ENCODE peak calls at places on chromosomes 5 and 9, in seven cellular contexts. J is A549, K is IMR-90, G is H54, Y is tibial nerve, F is uterus, X is sigmoid colon. L is an unnamed sample.

GRCh38 chr5:54234304-54234938 is 76.0 kb downstream of the ARL15 start:
- DNase-seq in J (peak), K (peak), G (no peak), Y (no peak), F (no peak), X (no peak), L (no peak)

GRCh38 chr5:141528401-141528984 is 39.6 kb downstream of the PCDHGC5 start:
- DNase-seq in J (no peak), K (peak), G (no peak), Y (peak), F (peak), X (peak), L (no peak)

GRCh38 chr9:110178281-110178680 is 29.7 kb downstream of the C9orf152 start:
- DNase-seq in J (no peak), K (no peak), G (no peak), Y (no peak), F (no peak), X (no peak), L (no peak)

GRCh38 chr5:133316346-133317343 is 264.8 kb downstream of the HSPA4 start:
- DNase-seq in J (peak), K (no peak), G (no peak), Y (no peak), F (no peak), X (no peak), L (peak)

GRCh38 chr9:80066931-80067330 is 495.2 kb downstream of the TLE4 start:
- DNase-seq in J (no peak), K (no peak), G (no peak), Y (no peak), F (no peak), X (no peak), L (no peak)

GRCh38 chr5:35698057-35698808 is 80.6 kb downstream of the SPEF2 start:
- DNase-seq in J (no peak), K (no peak), G (no peak), Y (no peak), F (no peak), X (no peak), L (no peak)

GRCh38 chr5:172701336-172702061 is 60.4 kb downstream of the NEURL1B start:
- DNase-seq in J (no peak), K (no peak), G (no peak), Y (no peak), F (no peak), X (peak), L (no peak)

GRCh38 chr5:44952376-44952775 is 143.6 kb downstream of the MRPS30 start:
- DNase-seq in J (peak), K (peak), G (no peak), Y (no peak), F (no peak), X (no peak), L (peak)

GRCh38 chr9:134371731-134372130 is 45.5 kb downstream of the RXRA start:
- DNase-seq in J (no peak), K (no peak), G (no peak), Y (peak), F (no peak), X (peak), L (no peak)

GRCh38 chr5:155883966-155884555 is 442.9 kb upstream of the SGCD start:
- DNase-seq in J (no peak), K (peak), G (no peak), Y (no peak), F (no peak), X (no peak), L (no peak)

GRCh38 chr5:102867999-102868662 is 113.0 kb downstream of the PAM start:
- DNase-seq in J (no peak), K (peak), G (no peak), Y (no peak), F (no peak), X (no peak), L (no peak)

GRCh38 chr5:102865171-102865509 is 110.0 kb downstream of the PAM start:
- DNase-seq in J (no peak), K (peak), G (no peak), Y (no peak), F (no peak), X (no peak), L (peak)

GRCh38 chr5:102863764-102864560 is 108.9 kb downstream of the PAM start:
- DNase-seq in J (no peak), K (peak), G (no peak), Y (no peak), F (no peak), X (no peak), L (peak)

GRCh38 chr5:102866315-102866693 is 111.2 kb downstream of the PAM start:
- DNase-seq in J (no peak), K (peak), G (no peak), Y (no peak), F (no peak), X (no peak), L (no peak)

DNA sequence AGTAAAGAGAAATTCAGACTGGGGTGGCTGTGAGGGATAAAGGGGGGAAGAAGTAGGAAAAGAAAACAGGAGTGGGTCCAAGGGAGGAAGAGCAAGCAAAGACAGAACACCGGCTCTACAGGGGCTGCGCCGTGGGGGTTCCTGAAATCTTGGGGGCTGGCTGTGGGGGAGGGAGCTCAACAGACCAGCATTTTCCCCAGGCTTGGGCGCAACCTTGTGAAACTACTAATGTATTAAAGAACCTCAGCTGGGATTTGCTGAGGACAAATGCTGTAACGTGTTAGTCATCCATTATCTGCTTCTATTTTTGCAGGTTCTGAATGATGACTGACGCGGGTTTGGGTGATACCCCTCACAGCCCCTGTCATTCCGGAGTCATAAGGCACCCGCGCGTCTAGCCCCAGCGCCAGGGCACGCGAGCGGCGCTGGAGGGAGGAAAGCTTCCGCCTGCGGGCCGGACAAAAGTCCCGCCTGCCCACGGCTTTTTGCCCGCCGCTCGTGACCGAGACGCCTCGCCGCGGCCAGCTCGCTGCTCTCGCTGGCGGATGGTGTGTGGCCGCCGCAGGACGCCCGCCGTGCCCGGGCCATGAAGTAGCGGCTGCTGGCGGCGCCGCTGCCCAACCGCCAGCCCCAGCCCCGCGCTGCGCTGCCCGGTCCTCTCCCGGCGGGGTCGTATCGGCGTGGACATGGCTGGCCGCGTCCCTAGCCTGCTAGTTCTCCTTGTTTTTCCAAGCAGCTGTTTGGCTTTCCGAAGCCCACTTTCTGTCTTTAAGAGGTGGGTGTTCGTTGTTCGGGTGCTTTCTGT is 110.6 kb downstream of the PAM start:
- DNase-seq in J (peak), K (peak), G (peak), Y (peak), F (peak), X (peak), L (peak)
- TF ChIP-seq POLR2A in J (no peak), K (peak), G (peak), Y (no peak), F (no peak), X (no peak), L (peak)

DNA sequence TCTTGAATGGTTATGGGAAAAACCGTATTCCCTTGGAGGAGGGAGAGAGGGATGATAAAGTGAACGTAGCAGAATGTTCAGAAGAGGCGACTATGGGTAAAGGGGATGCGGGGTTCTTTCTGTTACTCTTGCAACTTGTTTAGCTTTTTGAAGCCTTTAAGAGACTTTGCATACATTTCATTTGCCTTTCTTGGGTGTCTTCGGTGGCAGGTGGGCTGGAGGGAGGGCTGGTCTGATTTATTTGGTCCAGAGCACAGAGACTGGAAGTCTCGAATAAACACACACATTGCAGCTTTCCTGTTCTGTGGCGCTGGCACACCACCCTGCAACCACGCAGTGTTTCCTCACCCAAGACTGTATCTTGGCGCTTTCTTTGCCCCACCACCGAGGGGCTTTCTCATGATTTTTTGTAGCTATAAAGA is 23.2 kb downstream of the TTF1 start:
- DNase-seq in J (no peak), K (no peak), G (no peak), Y (no peak), F (no peak), X (no peak), L (no peak)
- TF ChIP-seq POLR2A in J (no peak), K (no peak), G (no peak), Y (no peak), F (no peak), X (no peak), L (no peak)

GRCh38 chr9:91423785-91424402 is at the start of gene NFIL3:
- DNase-seq in J (peak), K (peak), G (peak), Y (peak), F (peak), X (peak), L (no peak)
- TF ChIP-seq POLR2A in J (peak), K (peak), G (peak), Y (peak), F (peak), X (peak), L (peak)

DNA sequence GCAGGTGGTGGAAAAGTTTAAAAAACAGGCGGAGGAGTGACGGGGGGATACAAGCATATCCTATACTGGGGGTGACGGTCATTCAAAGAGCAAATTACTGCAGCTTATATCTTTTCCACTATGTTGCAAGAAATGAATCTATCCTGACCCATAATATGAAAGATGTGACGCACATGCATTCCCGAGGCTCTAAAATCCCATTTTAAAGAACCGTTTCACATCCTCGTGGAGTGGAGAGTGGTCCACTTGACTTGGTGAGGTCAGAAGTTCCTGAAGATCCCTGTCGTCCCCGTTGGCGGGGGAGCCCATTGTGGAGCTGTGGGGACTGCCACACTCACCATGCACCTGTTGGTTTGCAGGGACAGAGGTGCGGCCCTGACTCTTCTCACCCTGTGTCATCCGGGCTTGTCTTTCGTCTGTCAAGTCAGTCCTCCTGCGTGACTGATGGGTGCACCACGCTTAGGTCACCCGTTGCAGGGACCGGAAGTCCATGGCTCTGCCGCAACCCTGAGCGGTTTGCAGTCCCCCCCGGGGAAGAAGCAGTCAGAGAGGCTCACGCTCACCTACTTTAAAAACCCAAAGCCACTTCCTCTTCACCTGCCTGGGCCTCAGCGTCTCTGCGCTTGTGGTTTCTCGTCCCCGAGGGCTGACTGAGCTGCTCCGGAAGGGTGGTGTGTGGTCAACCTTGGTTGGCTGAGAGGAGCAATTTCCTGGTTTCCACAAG is 53.0 kb downstream of the USP20 start:
- DNase-seq in J (no peak), K (no peak), G (no peak), Y (no peak), F (no peak), X (no peak), L (no peak)
- TF ChIP-seq POLR2A in J (no peak), K (no peak), G (no peak), Y (no peak), F (no peak), X (no peak), L (no peak)

GRCh38 chr9:95005276-95006141 is 279.0 kb downstream of the AOPEP start:
- DNase-seq in J (no peak), K (no peak), G (no peak), Y (no peak), F (no peak), X (no peak), L (no peak)

GRCh38 chr9:95003694-95004451 is 277.4 kb downstream of the AOPEP start:
- DNase-seq in J (no peak), K (peak), G (peak), Y (peak), F (peak), X (peak), L (no peak)

GRCh38 chr9:95007470-95007869 is 281.0 kb downstream of the AOPEP start:
- DNase-seq in J (no peak), K (no peak), G (no peak), Y (no peak), F (no peak), X (no peak), L (no peak)

GRCh38 chr9:95001720-95002119 is 275.2 kb downstream of the AOPEP start:
- DNase-seq in J (no peak), K (no peak), G (no peak), Y (no peak), F (no peak), X (no peak), L (no peak)

GRCh38 chr9:95004452-95005275 is 278.2 kb downstream of the AOPEP start:
- DNase-seq in J (no peak), K (no peak), G (peak), Y (peak), F (peak), X (peak), L (no peak)
- TF ChIP-seq POLR2A in J (peak), K (no peak), G (peak), Y (no peak), F (peak), X (no peak), L (no peak)

DNA sequence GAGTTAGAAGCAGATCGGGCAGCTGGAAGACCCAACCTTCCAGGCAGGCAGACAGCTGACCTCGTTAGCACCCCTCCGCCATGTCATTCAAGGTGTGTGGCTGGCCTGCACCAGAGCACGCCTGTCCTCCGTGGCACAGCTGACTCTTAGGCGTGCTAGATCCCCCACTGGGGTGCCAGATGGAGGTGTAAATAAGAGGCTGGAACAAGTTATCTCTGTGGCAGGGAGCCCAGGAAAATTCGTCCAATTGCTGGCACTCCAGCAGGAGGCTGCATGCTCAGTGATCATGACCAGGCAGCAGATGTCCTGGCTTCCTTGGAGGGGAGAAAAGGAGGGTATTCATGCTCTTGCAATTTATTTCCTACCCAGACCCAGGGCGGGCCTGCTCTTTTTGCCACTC is 7.8 kb upstream of the ALDOB start:
- DNase-seq in J (no peak), K (no peak), G (no peak), Y (no peak), F (no peak), X (peak), L (no peak)
- TF ChIP-seq POLR2A in J (no peak), K (no peak), G (no peak), Y (no peak), F (no peak), X (no peak), L (no peak)